ENCODE peak calls at places on chromosomes 7 and 10, in nine cellular contexts. N is RPMI8226; B is HEK293T; K is stimulated activated CD4-positive, alpha-beta T cell treated with anti-CD3 and anti-CD28 coated beads, TNF-alpha, amount 100 ng/mL, for 48 hours; D is nephron progenitor cell; R is cardiac septum; E is AG08396; Q is RWPE2; L is neural crest cell. W is an unnamed sample.

GRCh38 chr10:98045785-98046389 is 15.5 kb upstream of the CRTAC1 start:
- DNase-seq in N (peak), B (peak), K (peak), D (peak), R (no peak), E (peak), Q (no peak), L (peak), W (peak)

GRCh38 chr10:100148353-100149211 is 37.2 kb downstream of the ERLIN1 start:
- DNase-seq in N (no peak), B (no peak), K (peak), D (no peak), R (no peak), E (no peak), Q (no peak), L (no peak), W (peak)

GRCh38 chr7:5694221-5694754 is 87.2 kb downstream of the RNF216 start:
- DNase-seq in N (no peak), B (no peak), K (no peak), D (no peak), R (no peak), E (peak), Q (no peak), L (no peak), W (no peak)

GRCh38 chr7:26398436-26399308 is 107.0 kb downstream of the SNX10 start:
- DNase-seq in N (peak), B (peak), K (peak), D (peak), R (peak), E (peak), Q (no peak), L (peak), W (peak)

GRCh38 chr7:12222889-12223579 is 11.9 kb downstream of the TMEM106B start:
- DNase-seq in N (no peak), B (no peak), K (no peak), D (no peak), R (no peak), E (no peak), Q (no peak), L (no peak), W (peak)

GRCh38 chr7:26397786-26398435 is 106.2 kb downstream of the SNX10 start:
- DNase-seq in N (peak), B (peak), K (peak), D (peak), R (no peak), E (peak), Q (no peak), L (peak), W (peak)

GRCh38 chr10:43000651-43001426 is 76.0 kb upstream of the RET start:
- DNase-seq in N (no peak), B (no peak), K (no peak), D (no peak), R (no peak), E (no peak), Q (no peak), L (no peak), W (peak)

GRCh38 chr10:87675396-87676376 is 16.0 kb downstream of the PAPSS2 start:
- DNase-seq in N (no peak), B (no peak), K (no peak), D (no peak), R (no peak), E (no peak), Q (no peak), L (no peak), W (no peak)

GRCh38 chr10:28328346-28328745 is 25.5 kb upstream of the MPP7 start:
- DNase-seq in N (no peak), B (no peak), K (no peak), D (no peak), R (no peak), E (no peak), Q (no peak), L (no peak), W (no peak)

GRCh38 chr10:89207181-89207800 is at the start of gene CH25H:
- DNase-seq in N (no peak), B (peak), K (peak), D (peak), R (peak), E (peak), Q (no peak), L (peak), W (peak)

GRCh38 chr7:44685723-44686122 is 62.9 kb upstream of the ZMIZ2 start:
- DNase-seq in N (no peak), B (no peak), K (no peak), D (no peak), R (no peak), E (no peak), Q (no peak), L (no peak), W (no peak)

GRCh38 chr10:46530249-46531186 is 25.9 kb downstream of the GPRIN2 start:
- DNase-seq in N (no peak), B (no peak), K (no peak), D (no peak), R (peak), E (no peak), Q (peak), L (no peak), W (peak)

GRCh38 chr10:21934307-21934706 is 69.2 kb downstream of the DNAJC1 start:
- DNase-seq in N (no peak), B (no peak), K (no peak), D (no peak), R (no peak), E (no peak), Q (no peak), L (no peak), W (no peak)

GRCh38 chr7:137351941-137352340 is 8.4 kb upstream of the PTN start:
- DNase-seq in N (no peak), B (no peak), K (no peak), D (no peak), R (no peak), E (no peak), Q (no peak), L (no peak), W (no peak)

GRCh38 chr10:77537720-77538373 is 99.8 kb downstream of the KCNMA1 start:
- DNase-seq in N (no peak), B (no peak), K (no peak), D (no peak), R (no peak), E (peak), Q (no peak), L (no peak), W (no peak)

GRCh38 chr10:92567952-92568600 is 5.8 kb downstream of the IDE start:
- DNase-seq in N (no peak), B (no peak), K (no peak), D (no peak), R (no peak), E (no peak), Q (no peak), L (no peak), W (peak)

GRCh38 chr7:108613949-108614381 is 44.3 kb downstream of the DNAJB9 start:
- DNase-seq in N (no peak), B (no peak), K (no peak), D (no peak), R (no peak), E (no peak), Q (no peak), L (no peak), W (no peak)

GRCh38 chr7:21806388-21806787 is 139.3 kb downstream of the CDCA7L start:
- DNase-seq in N (no peak), B (no peak), K (no peak), D (no peak), R (no peak), E (no peak), Q (no peak), L (no peak), W (no peak)

GRCh38 chr7:116832692-116833091 is 29.7 kb upstream of the CAPZA2 start:
- DNase-seq in N (no peak), B (no peak), K (no peak), D (no peak), R (no peak), E (no peak), Q (no peak), L (no peak), W (no peak)

GRCh38 chr10:44183667-44184632 is 200.9 kb downstream of the CXCL12 start:
- DNase-seq in N (no peak), B (no peak), K (no peak), D (no peak), R (no peak), E (no peak), Q (no peak), L (no peak), W (no peak)

GRCh38 chr10:107859065-107859464 is 694.6 kb upstream of the SORCS1 start:
- DNase-seq in N (no peak), B (no peak), K (no peak), D (no peak), R (no peak), E (no peak), Q (no peak), L (no peak), W (no peak)

GRCh38 chr10:43194861-43195260 is 56.6 kb downstream of the CSGALNACT2 start:
- DNase-seq in N (no peak), B (no peak), K (no peak), D (no peak), R (peak), E (no peak), Q (no peak), L (no peak), W (no peak)

GRCh38 chr10:131270461-131271190 is 40.9 kb downstream of the TCERG1L start:
- DNase-seq in N (no peak), B (no peak), K (no peak), D (no peak), R (no peak), E (no peak), Q (no peak), L (no peak), W (no peak)

GRCh38 chr10:51139176-51139575 is 64.9 kb downstream of the PRKG1 start:
- DNase-seq in N (no peak), B (no peak), K (no peak), D (no peak), R (no peak), E (no peak), Q (no peak), L (no peak), W (no peak)

GRCh38 chr7:1550005-1550845 is 5.8 kb downstream of the TMEM184A start:
- DNase-seq in N (no peak), B (no peak), K (no peak), D (no peak), R (no peak), E (no peak), Q (no peak), L (no peak), W (no peak)

GRCh38 chr10:46022978-46023702 is 7.3 kb downstream of the NCOA4 start:
- DNase-seq in N (peak), B (peak), K (peak), D (peak), R (peak), E (peak), Q (peak), L (peak), W (peak)

GRCh38 chr7:40760997-40761396 is 626.2 kb downstream of the SUGCT start:
- DNase-seq in N (no peak), B (no peak), K (no peak), D (no peak), R (no peak), E (no peak), Q (no peak), L (no peak), W (no peak)

GRCh38 chr7:132784406-132784805 is 208.1 kb upstream of the PLXNA4 start:
- DNase-seq in N (no peak), B (no peak), K (no peak), D (no peak), R (no peak), E (no peak), Q (no peak), L (no peak), W (no peak)

GRCh38 chr10:103470755-103471653 is 8.0 kb downstream of the CALHM3 start:
- DNase-seq in N (peak), B (no peak), K (peak), D (no peak), R (no peak), E (no peak), Q (no peak), L (no peak), W (peak)

GRCh38 chr10:60363187-60363586 is 26.5 kb downstream of the ANK3 start:
- DNase-seq in N (no peak), B (no peak), K (no peak), D (no peak), R (no peak), E (no peak), Q (no peak), L (no peak), W (no peak)

W was measured in NB4.